ENCODE peak calls at places on chromosomes 3 and 15, in seven cellular contexts. Q, H, R, B, W, I and N are unnamed samples.

GRCh38 chr3:104549099-104549714 is 817.5 kb upstream of the ALCAM start:
- DNase-seq in R (no peak), I (no peak), H (no peak), Q (no peak), W (no peak), B (no peak), N (no peak)

GRCh38 chr3:159839561-159840379 is 148.9 kb upstream of the IL12A start:
- DNase-seq in B (no peak), H (no peak), R (no peak), I (no peak), Q (no peak), W (no peak), N (no peak)

GRCh38 chr15:24848050-24848449 is 106.7 kb upstream of the SNRPN start:
- DNase-seq in W (no peak), R (no peak), H (no peak), I (no peak), Q (peak), B (no peak), N (no peak)

GRCh38 chr3:8441969-8442559 is 59.6 kb upstream of the LMCD1 start:
- DNase-seq in R (no peak), I (peak), B (peak), W (no peak), H (no peak), Q (peak), N (no peak)

GRCh38 chr3:134624537-134625287 is 26.1 kb downstream of the KY start:
- DNase-seq in I (no peak), H (no peak), Q (no peak), W (peak), R (no peak), B (no peak), N (no peak)

GRCh38 chr3:72338942-72339749 is 509.1 kb downstream of the SHQ1 start:
- DNase-seq in R (no peak), I (peak), B (no peak), Q (no peak), W (no peak), H (peak), N (peak)

GRCh38 chr3:73729969-73730440 is 105.3 kb upstream of the PDZRN3 start:
- DNase-seq in W (peak), Q (no peak), R (no peak), H (no peak), I (no peak), B (no peak), N (no peak)

GRCh38 chr15:65211157-65211982 is at the start of gene CILP:
- DNase-seq in R (no peak), W (peak), H (no peak), Q (no peak), B (no peak), I (peak), N (no peak)

GRCh38 chr3:39378092-39378491 is 5.1 kb upstream of the SLC25A38 start:
- DNase-seq in R (peak), B (peak), Q (peak), W (peak), H (no peak), I (no peak), N (no peak)

GRCh38 chr3:170862618-170863374 is 7.2 kb downstream of the RPL22L1 start:
- DNase-seq in W (no peak), B (peak), I (no peak), R (no peak), Q (no peak), H (no peak), N (no peak)

GRCh38 chr15:96326551-96327154 is 3.8 kb upstream of the NR2F2 start:
- DNase-seq in H (no peak), W (no peak), B (no peak), R (no peak), Q (no peak), I (no peak), N (no peak)

GRCh38 chr15:96330064-96330449 is 443 bp upstream of the NR2F2 start:
- DNase-seq in H (no peak), R (no peak), I (no peak), Q (peak), W (no peak), B (no peak), N (peak)

GRCh38 chr15:96327155-96327741 is 3.3 kb upstream of the NR2F2 start:
- DNase-seq in W (no peak), Q (peak), R (no peak), I (peak), H (no peak), B (peak), N (no peak)

GRCh38 chr15:96329403-96329981 is 1.0 kb upstream of the NR2F2 start:
- DNase-seq in R (no peak), I (no peak), Q (no peak), W (no peak), B (no peak), H (no peak), N (no peak)

DNA sequence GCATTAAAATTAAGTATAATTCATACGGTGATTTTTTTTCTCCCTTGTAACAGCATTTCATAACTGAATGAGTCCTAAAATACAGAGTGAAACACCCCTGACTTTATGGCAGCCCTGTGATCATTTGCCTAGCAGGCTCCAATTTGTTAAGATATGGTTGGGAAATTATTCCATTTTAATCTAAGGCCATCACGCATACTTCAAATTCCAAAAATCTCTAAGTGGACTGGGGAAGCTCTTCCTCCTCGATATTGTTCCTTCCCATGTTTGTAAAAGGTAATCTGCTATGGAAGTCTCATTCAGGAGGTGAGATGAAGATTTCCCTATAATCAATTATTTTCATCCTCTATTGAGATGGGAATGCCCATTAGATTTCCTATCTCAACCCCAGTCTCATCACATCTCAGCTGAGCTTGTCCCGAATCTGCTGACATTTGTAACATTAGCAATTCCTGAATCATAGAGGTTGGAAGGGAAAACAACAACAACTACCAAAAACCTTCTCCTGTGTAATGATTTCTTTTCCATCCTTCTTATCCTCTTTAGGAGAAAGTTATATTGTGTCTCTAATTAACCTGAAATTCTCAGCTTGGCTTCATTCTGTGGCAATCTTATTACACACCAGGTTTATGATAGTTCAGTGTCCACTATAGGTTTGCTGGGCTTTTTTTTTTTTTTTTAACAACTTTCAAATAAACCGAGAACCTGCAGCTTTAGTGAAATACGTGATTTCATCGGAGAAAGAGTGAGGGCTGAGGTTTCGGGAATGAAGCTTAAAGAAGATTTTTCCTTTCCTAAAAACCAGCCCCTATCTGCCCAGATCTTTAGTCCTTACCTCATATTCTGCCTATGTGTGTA is 2.2 kb upstream of the NR2F2 start:
- DNase-seq in Q (no peak), H (no peak), W (no peak), B (no peak), R (no peak), I (no peak), N (no peak)
- H3K27ac ChIP-seq in Q (no peak), H (peak), W (no peak), B (no peak), R (no peak), I (no peak), N (peak)

DNA sequence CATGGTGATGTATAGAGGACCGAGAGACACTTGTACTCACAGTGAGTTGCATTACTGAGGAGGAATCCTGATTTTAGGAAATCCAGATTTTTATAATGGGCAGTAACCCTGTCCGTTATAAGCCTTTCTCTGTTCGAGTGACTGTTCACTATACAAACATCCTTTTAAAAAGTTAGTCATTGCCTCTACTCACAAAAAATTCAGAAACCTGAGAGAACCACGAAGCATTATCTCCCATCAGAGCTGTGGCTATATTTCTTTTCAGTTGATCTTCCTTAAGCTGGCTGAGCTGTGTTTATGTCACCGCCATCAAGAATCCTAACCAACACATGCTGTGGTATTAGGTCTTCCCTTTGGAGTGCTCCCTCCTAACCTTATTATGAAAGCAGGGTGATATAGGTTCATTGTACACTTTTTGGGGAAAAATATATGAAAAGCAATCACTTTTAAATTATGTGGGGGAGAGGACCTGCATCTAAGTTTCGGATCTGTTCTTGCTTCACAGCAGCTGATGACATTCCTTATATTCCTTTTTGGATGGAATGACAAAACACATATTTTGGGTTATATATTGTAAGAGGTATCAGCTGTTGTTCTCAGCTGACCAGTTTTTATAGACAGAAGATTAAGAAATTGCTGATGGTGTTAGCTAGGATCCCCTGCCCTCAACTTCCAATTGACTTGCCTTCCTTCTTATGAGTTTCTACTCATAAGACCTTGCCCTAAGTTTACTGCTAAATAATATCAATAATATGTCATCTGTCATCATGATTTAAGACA is 465.9 kb upstream of the RASGRP1 start:
- DNase-seq in H (no peak), R (no peak), Q (no peak), W (no peak), I (no peak), B (no peak), N (no peak)
- H3K27ac ChIP-seq in H (no peak), R (no peak), Q (no peak), W (no peak), I (no peak), B (no peak), N (no peak)

DNA sequence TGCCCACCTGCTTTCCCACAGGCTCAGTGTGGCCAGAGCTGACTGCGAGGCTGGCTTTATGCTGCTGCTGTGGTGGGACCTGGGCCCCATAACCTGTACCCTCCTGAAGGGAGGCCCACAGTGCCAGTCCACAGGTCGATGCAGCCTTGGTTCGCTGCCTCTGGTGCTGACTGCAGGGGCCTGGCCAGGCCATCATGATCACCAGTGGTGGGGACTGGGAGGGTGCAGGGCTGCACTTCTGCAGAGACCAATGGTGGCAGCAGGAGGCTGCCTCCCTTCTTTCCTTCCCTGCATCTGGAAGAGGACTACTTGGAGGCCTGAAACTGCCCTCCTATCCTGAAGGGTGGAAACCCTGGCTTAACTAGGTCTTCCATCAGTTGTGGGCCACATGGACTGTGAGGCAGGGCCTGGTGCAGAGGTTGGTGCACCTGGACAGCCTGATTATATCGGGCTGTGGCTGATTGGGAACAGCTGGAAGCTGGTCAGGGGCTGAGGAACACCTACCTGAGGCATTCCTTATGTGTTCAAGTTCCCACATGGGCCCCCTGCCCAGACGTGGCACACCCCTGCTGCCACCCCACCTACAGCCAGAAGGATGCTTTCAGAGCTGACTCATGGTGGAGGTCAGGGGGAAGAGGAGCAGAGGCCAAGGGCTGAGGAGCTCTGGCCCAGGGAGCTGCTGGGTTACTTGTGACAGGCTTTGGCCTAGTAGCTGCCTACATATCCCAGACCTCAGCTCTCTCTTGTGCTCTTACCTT is 29.8 kb downstream of the POMGNT2 start:
- DNase-seq in H (no peak), I (no peak), R (no peak), W (no peak), Q (no peak), B (peak), N (no peak)
- H3K27ac ChIP-seq in H (no peak), I (no peak), R (no peak), W (no peak), Q (no peak), B (peak), N (no peak)

GRCh38 chr3:11513817-11514135 is 129.9 kb downstream of the VGLL4 start:
- DNase-seq in B (no peak), I (no peak), H (no peak), W (no peak), R (no peak), Q (no peak), N (no peak)

GRCh38 chr3:11507719-11508118 is 136.0 kb downstream of the VGLL4 start:
- DNase-seq in I (no peak), W (no peak), B (no peak), Q (no peak), H (no peak), R (no peak), N (no peak)

GRCh38 chr3:11509175-11510000 is 134.3 kb downstream of the VGLL4 start:
- DNase-seq in Q (no peak), H (no peak), B (no peak), I (peak), R (no peak), W (peak), N (no peak)

GRCh38 chr3:11508346-11509174 is 135.2 kb downstream of the VGLL4 start:
- DNase-seq in Q (no peak), W (no peak), H (no peak), R (no peak), I (no peak), B (no peak), N (no peak)

DNA sequence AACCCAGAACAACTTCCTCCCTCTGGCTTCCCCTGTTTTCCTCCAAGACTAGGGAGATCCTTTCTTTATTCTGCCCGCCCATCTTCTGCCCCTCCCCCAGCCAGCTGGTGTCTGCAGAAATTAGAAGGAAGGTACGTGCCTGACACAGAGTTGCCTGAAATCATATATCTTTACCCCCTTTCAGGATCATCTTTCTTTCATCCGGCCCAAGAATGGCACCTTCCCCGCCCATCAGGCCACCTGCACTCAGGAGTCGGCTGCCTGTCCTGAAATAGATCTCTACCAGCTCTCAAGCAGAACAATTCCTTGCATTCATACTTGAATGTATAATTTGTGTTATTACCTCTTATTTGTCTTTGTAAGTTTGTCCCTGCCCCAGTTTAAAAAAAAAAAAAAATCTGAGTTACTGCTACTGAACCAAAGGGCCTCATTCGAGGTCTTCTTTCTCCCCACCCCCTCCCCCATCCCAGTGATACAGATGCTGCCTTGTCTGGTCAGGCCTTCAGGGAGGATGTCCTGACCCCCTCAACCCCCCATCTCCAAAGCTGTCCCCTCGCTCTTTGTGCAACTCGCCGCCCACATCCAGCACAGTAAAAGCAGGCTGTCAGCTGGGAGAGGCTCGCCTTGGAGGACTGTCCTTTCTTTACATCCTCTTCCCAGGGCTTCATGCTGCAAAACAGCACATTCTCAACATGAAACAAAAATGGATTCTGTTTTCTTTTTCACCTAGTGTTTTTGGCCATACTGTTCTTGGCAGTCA is 133.5 kb downstream of the VGLL4 start:
- DNase-seq in H (no peak), R (no peak), I (no peak), Q (no peak), B (no peak), W (no peak), N (no peak)
- H3K27ac ChIP-seq in H (peak), R (no peak), I (peak), Q (no peak), B (no peak), W (peak), N (peak)

GRCh38 chr15:48976444-48977088 is 12.8 kb upstream of the SHC4 start:
- DNase-seq in I (no peak), W (no peak), R (no peak), H (no peak), Q (no peak), B (no peak), N (no peak)
- H3K27ac ChIP-seq in I (no peak), W (no peak), R (no peak), H (peak), Q (no peak), B (no peak), N (no peak)

GRCh38 chr3:192887047-192887446 is 30.6 kb downstream of the MB21D2 start:
- DNase-seq in H (peak), W (no peak), I (no peak), R (no peak), Q (peak), B (no peak), N (peak)

GRCh38 chr3:192887701-192888100 is 30.0 kb downstream of the MB21D2 start:
- DNase-seq in Q (peak), W (no peak), B (no peak), R (no peak), H (no peak), I (no peak), N (no peak)

GRCh38 chr3:192890348-192891335 is 27.0 kb downstream of the MB21D2 start:
- DNase-seq in I (no peak), Q (no peak), B (no peak), H (no peak), R (no peak), W (no peak), N (no peak)

GRCh38 chr3:192888121-192888520 is 29.5 kb downstream of the MB21D2 start:
- DNase-seq in R (no peak), I (no peak), B (no peak), H (no peak), Q (no peak), W (no peak), N (no peak)

GRCh38 chr3:192889694-192890093 is 28.0 kb downstream of the MB21D2 start:
- DNase-seq in Q (no peak), B (no peak), W (no peak), I (no peak), R (no peak), H (no peak), N (no peak)
- H3K27ac ChIP-seq in Q (no peak), B (no peak), W (no peak), I (peak), R (no peak), H (peak), N (no peak)

GRCh38 chr15:68228971-68229385 is 550 bp downstream of the CLN6 start:
- DNase-seq in B (peak), I (no peak), W (no peak), R (no peak), H (no peak), Q (peak), N (peak)

GRCh38 chr15:68229386-68230156 is at the start of gene CLN6:
- DNase-seq in Q (peak), H (no peak), R (peak), W (peak), B (peak), I (peak), N (peak)

GRCh38 chr15:68230157-68231100 is 901 bp upstream of the CLN6 start:
- DNase-seq in Q (no peak), H (no peak), I (no peak), W (peak), B (no peak), R (no peak), N (no peak)

GRCh38 chr15:68228143-68228970 is 1.2 kb downstream of the CLN6 start:
- DNase-seq in R (no peak), W (peak), B (peak), Q (peak), H (no peak), I (no peak), N (peak)

DNA sequence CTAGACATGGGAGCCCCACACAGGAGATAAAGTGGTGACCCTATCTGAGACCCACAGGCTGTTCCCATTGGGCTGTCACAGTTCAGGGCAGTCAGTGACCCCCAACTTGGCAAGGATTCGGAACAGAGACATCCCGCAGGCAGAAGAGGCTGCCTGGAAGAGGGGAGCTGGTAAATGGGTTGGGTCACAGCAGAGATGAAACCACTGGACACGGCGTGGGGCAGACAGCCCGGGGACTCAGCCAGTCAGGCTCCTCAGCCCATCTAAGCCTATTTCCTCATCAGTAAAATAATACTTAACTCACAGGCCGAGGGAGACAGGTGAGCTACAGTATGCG is 1.8 kb downstream of the CLN6 start:
- DNase-seq in I (no peak), R (no peak), Q (no peak), B (no peak), W (no peak), H (no peak), N (peak)
- H3K27ac ChIP-seq in I (no peak), R (no peak), Q (no peak), B (no peak), W (no peak), H (peak), N (no peak)